ENCODE peak calls at places on chromosome 1, in eight cellular contexts. P, N, B, C, W, K, G and I are unnamed samples.
A peak's percentile ranks its signal among the peaks of the same experiment; 100 is the strongest.

GRCh38 chr1:228377664-228378452 is 28.8 kb downstream of the TRIM11 start:
- DNase-seq in P (no peak), N (no peak), B (no peak), C (no peak), W (no peak), K (no peak), G (no peak), I (peak; percentile 17)

GRCh38 chr1:203612932-203613682 is 13.5 kb upstream of the ATP2B4 start:
- DNase-seq in P (no peak), N (peak; percentile 45), B (peak; percentile 79), C (no peak), W (no peak), K (no peak), G (no peak), I (no peak)

GRCh38 chr1:54376085-54377039 is 29.8 kb downstream of the SSBP3 start:
- DNase-seq in P (peak; percentile 13), N (no peak), B (peak; percentile 72), C (no peak), W (no peak), K (peak; percentile 22), G (no peak), I (peak; percentile 18)

GRCh38 chr1:156420209-156421061 is 51.4 kb downstream of the RHBG start:
- DNase-seq in P (no peak), N (no peak), B (no peak), C (peak; percentile 33), W (peak; percentile 54), K (peak; percentile 23), G (peak; percentile 41), I (no peak)

GRCh38 chr1:73593379-73593778 is 604.6 kb downstream of the LRRIQ3 start:
- DNase-seq in P (no peak), N (no peak), B (no peak), C (peak; percentile 5), W (no peak), K (peak; percentile 38), G (no peak), I (peak; percentile 80)

GRCh38 chr1:44558883-44559282 is 115.4 kb downstream of the TMEM53 start:
- DNase-seq in P (no peak), N (no peak), B (no peak), C (no peak), W (no peak), K (no peak), G (no peak), I (no peak)

GRCh38 chr1:233993651-233994050 is 89.2 kb downstream of the SLC35F3 start:
- DNase-seq in P (peak; percentile 91), N (no peak), B (no peak), C (no peak), W (no peak), K (peak; percentile 69), G (no peak), I (peak; percentile 99)

GRCh38 chr1:26862781-26863676 is at the start of gene SFN:
- DNase-seq in P (peak; percentile 98), N (peak; percentile 86), B (peak; percentile 74), C (no peak), W (peak; percentile 41), K (peak; percentile 93), G (peak; percentile 96), I (peak; percentile 98)

GRCh38 chr1:170704256-170704655 is 40.3 kb downstream of the PRRX1 start:
- DNase-seq in P (no peak), N (no peak), B (no peak), C (no peak), W (no peak), K (no peak), G (no peak), I (no peak)

GRCh38 chr1:226957714-226958113 is 17.6 kb downstream of the COQ8A start:
- DNase-seq in P (no peak), N (no peak), B (no peak), C (no peak), W (no peak), K (no peak), G (no peak), I (no peak)

GRCh38 chr1:97202981-97203380 is 481.4 kb downstream of the PTBP2 start:
- DNase-seq in P (no peak), N (no peak), B (no peak), C (no peak), W (no peak), K (no peak), G (no peak), I (no peak)

GRCh38 chr1:153626929-153627796 is at the start of gene S100A13:
- DNase-seq in P (peak; percentile 93), N (peak; percentile 97), B (peak; percentile 67), C (peak; percentile 94), W (peak; percentile 97), K (peak; percentile 91), G (peak; percentile 98), I (peak; percentile 97)

GRCh38 chr1:107138166-107138565 is 2.7 kb upstream of the NTNG1 start:
- DNase-seq in P (no peak), N (no peak), B (no peak), C (peak; percentile 14), W (no peak), K (no peak), G (no peak), I (peak; percentile 50)

GRCh38 chr1:155974208-155975165 is 3.9 kb downstream of the ARHGEF2 start:
- DNase-seq in P (no peak), N (no peak), B (no peak), C (no peak), W (no peak), K (no peak), G (no peak), I (no peak)

GRCh38 chr1:224683981-224684380 is 67.9 kb downstream of the CNIH3 start:
- DNase-seq in P (no peak), N (no peak), B (no peak), C (no peak), W (no peak), K (no peak), G (no peak), I (no peak)

GRCh38 chr1:113519561-113519960 is 129.2 kb downstream of the MAGI3 start:
- DNase-seq in P (no peak), N (no peak), B (no peak), C (peak; percentile 69), W (no peak), K (no peak), G (no peak), I (peak; percentile 52)

GRCh38 chr1:32101233-32101681 is 6.6 kb upstream of the KPNA6 start:
- DNase-seq in P (no peak), N (peak; percentile 17), B (no peak), C (peak; percentile 76), W (no peak), K (no peak), G (no peak), I (peak; percentile 73)

GRCh38 chr1:35499652-35500176 is 57.5 kb downstream of the KIAA0319L start:
- DNase-seq in P (no peak), N (no peak), B (no peak), C (no peak), W (peak; percentile 31), K (no peak), G (no peak), I (no peak)

GRCh38 chr1:111980684-111981083 is 8.8 kb downstream of the KCND3 start:
- DNase-seq in P (no peak), N (no peak), B (no peak), C (no peak), W (no peak), K (no peak), G (no peak), I (no peak)

GRCh38 chr1:1760345-1760650 is 18.0 kb downstream of the NADK start:
- DNase-seq in P (no peak), N (no peak), B (no peak), C (no peak), W (no peak), K (no peak), G (no peak), I (no peak)

GRCh38 chr1:11790880-11791715 is 14.7 kb downstream of the MTHFR start:
- DNase-seq in P (peak; percentile 72), N (no peak), B (no peak), C (peak; percentile 94), W (peak; percentile 1), K (peak; percentile 70), G (no peak), I (peak; percentile 91)

GRCh38 chr1:169288011-169288414 is 79.6 kb downstream of the NME7 start:
- DNase-seq in P (peak; percentile 28), N (no peak), B (no peak), C (peak; percentile 58), W (no peak), K (peak; percentile 7), G (no peak), I (peak; percentile 87)
- H2AFZ ChIP-seq in P (no peak overlapping the region), N (no peak overlapping the region), B (no peak overlapping the region), C (no peak overlapping the region), W (no peak overlapping the region), K (no peak overlapping the region), G (no peak overlapping the region), I (no peak overlapping the region)

GRCh38 chr1:152411144-152411543 is 2.9 kb downstream of the CRNN start:
- DNase-seq in P (no peak), N (no peak), B (no peak), C (no peak), W (no peak), K (no peak), G (no peak), I (no peak)
- H3K9me3 ChIP-seq in P (no peaks in the 10 kb centered on the region), N (no peaks in the 10 kb centered on the region), B (no peaks in the 10 kb centered on the region), C (no peaks in the 10 kb centered on the region), W (peaks cover 7% of the 10 kb centered on the region), K (no peaks in the 10 kb centered on the region), G (peaks cover 96% of the 10 kb centered on the region), I (no peaks in the 10 kb centered on the region)

GRCh38 chr1:201925961-201926585 is 20.3 kb downstream of the LMOD1 start:
- DNase-seq in P (no peak), N (no peak), B (no peak), C (no peak), W (no peak), K (no peak), G (no peak), I (no peak)
- H2AFZ ChIP-seq in P (no peak overlapping the region), N (no peak overlapping the region), B (no peak overlapping the region), C (no peak overlapping the region), W (no peak overlapping the region), K (no peak overlapping the region), G (no peak overlapping the region), I (no peak overlapping the region)

GRCh38 chr1:52569333-52570265 is 16.7 kb upstream of the TUT4 start:
- DNase-seq in P (no peak), N (no peak), B (no peak), C (no peak), W (no peak), K (no peak), G (no peak), I (no peak)

GRCh38 chr1:52562766-52563165 is 9.9 kb upstream of the TUT4 start:
- DNase-seq in P (no peak), N (no peak), B (no peak), C (no peak), W (no peak), K (no peak), G (no peak), I (no peak)

GRCh38 chr1:52571783-52572182 is 18.9 kb upstream of the TUT4 start:
- DNase-seq in P (no peak), N (peak; percentile 81), B (peak; percentile 29), C (no peak), W (no peak), K (no peak), G (no peak), I (peak; percentile 22)

GRCh38 chr1:52572387-52572786 is 19.5 kb upstream of the TUT4 start:
- DNase-seq in P (no peak), N (no peak), B (no peak), C (no peak), W (no peak), K (no peak), G (no peak), I (no peak)

DNA sequence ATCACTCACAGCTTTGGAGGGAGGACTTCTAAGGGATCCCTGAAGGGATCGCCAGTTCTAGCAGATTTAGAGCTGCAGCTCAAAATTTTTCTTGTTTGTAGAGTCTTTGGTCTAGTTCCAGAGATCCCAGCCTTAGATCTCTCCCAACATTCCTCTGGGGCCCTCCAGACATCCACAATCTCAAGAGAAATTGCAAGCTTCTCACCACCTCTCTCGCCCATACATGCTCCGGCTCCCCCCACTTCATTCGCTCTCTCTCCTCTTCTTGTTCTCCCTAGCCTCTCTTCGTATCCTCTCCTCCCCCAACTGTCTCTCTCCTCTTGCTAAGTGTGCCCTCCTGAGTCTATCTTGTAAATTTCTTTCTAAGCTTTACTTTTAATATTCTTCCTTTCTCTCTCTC is 15.1 kb upstream of the TUT4 start:
- DNase-seq in P (no peak), N (no peak), B (no peak), C (peak; percentile 24), W (no peak), K (no peak), G (no peak), I (no peak)
- H3K9me3 ChIP-seq in P (no peaks in the 10 kb centered on the region), N (no peaks in the 10 kb centered on the region), B (peaks cover 7% of the 10 kb centered on the region), C (no peaks in the 10 kb centered on the region), W (no peaks in the 10 kb centered on the region), K (no peaks in the 10 kb centered on the region), G (no peaks in the 10 kb centered on the region), I (no peaks in the 10 kb centered on the region)